ENCODE peak calls at places on chromosomes 12 and 14, in six cellular contexts. K is neural progenitor cell, Z is stomach, V is ascending aorta, N is psoas muscle, H is K562. O is an unnamed sample.

GRCh38 chr14:61217516-61217915 is 63.6 kb downstream of the TMEM30B start:
- DNase-seq in K (no peak), Z (no peak), V (no peak), N (no peak), H (no peak), O (no peak)

GRCh38 chr12:2845280-2845679 is 10.4 kb upstream of the NRIP2 start:
- DNase-seq in K (peak; percentile 37), Z (no peak), V (no peak), N (no peak), H (no peak), O (no peak)

GRCh38 chr12:98745578-98746391 is 100.7 kb downstream of the APAF1 start:
- DNase-seq in K (peak; percentile 26), Z (no peak), V (no peak), N (no peak), H (no peak), O (peak; percentile 34)

GRCh38 chr14:100576091-100577085 is 10.8 kb downstream of the BEGAIN start:
- DNase-seq in K (no peak), Z (no peak), V (no peak), N (peak; percentile 39), H (no peak), O (no peak)

GRCh38 chr12:51171884-51172514 is 936 bp downstream of the TFCP2 start:
- DNase-seq in K (peak; percentile 55), Z (peak; percentile 27), V (no peak), N (no peak), H (no peak), O (no peak)

GRCh38 chr12:509494-509893 is 49.8 kb downstream of the B4GALNT3 start:
- DNase-seq in K (peak; percentile 27), Z (peak; percentile 25), V (no peak), N (no peak), H (no peak), O (no peak)

GRCh38 chr14:32826404-32827082 is 112.1 kb upstream of the NPAS3 start:
- DNase-seq in K (peak; percentile 51), Z (no peak), V (no peak), N (no peak), H (no peak), O (no peak)

GRCh38 chr14:37597538-37598084 is 2.2 kb downstream of the TTC6 start:
- DNase-seq in K (peak; percentile 81), Z (peak; percentile 69), V (no peak), N (no peak), H (no peak), O (no peak)

GRCh38 chr12:120669055-120669828 is 17.7 kb upstream of the MLEC start:
- DNase-seq in K (peak; percentile 62), Z (peak; percentile 72), V (peak; percentile 73), N (no peak), H (no peak), O (peak; percentile 77)

GRCh38 chr12:666766-667308 is 3.6 kb upstream of the NINJ2 start:
- DNase-seq in K (peak; percentile 7), Z (no peak), V (peak; percentile 44), N (no peak), H (no peak), O (peak; percentile 78)

GRCh38 chr12:26628234-26628633 is 204.8 kb downstream of the ITPR2 start:
- DNase-seq in K (no peak), Z (no peak), V (no peak), N (no peak), H (no peak), O (no peak)

GRCh38 chr14:52356025-52356424 is 41.9 kb downstream of the PTGER2 start:
- DNase-seq in K (no peak), Z (no peak), V (no peak), N (no peak), H (no peak), O (no peak)

GRCh38 chr12:43571885-43572284 is 19.9 kb upstream of the ADAMTS20 start:
- DNase-seq in K (no peak), Z (no peak), V (no peak), N (no peak), H (no peak), O (no peak)

GRCh38 chr12:80165741-80166140 is 66.4 kb downstream of the OTOGL start:
- DNase-seq in K (no peak), Z (no peak), V (no peak), N (no peak), H (no peak), O (no peak)

GRCh38 chr12:100555722-100556121 is 17.8 kb upstream of the GAS2L3 start:
- DNase-seq in K (no peak), Z (no peak), V (no peak), N (no peak), H (no peak), O (no peak)

GRCh38 chr14:105448706-105449111 is 25.9 kb upstream of the CRIP2 start:
- DNase-seq in K (peak; percentile 70), Z (peak; percentile 78), V (peak; percentile 85), N (peak; percentile 88), H (peak; percentile 73), O (peak; percentile 51)

GRCh38 chr12:1351926-1352325 is 242.5 kb downstream of the FBXL14 start:
- DNase-seq in K (no peak), Z (no peak), V (no peak), N (no peak), H (no peak), O (no peak)

GRCh38 chr14:65287264-65288131 is 125.0 kb upstream of the FUT8 start:
- DNase-seq in K (no peak), Z (no peak), V (no peak), N (no peak), H (no peak), O (peak; percentile 89)

GRCh38 chr14:105368426-105368825 is 29.9 kb upstream of the TEX22 start:
- DNase-seq in K (no peak), Z (no peak), V (no peak), N (no peak), H (no peak), O (no peak)

GRCh38 chr12:54616933-54617535 is 17.7 kb downstream of the LACRT start:
- DNase-seq in K (no peak), Z (no peak), V (no peak), N (no peak), H (no peak), O (no peak)

GRCh38 chr12:103799504-103800251 is 41.4 kb downstream of the NT5DC3 start:
- DNase-seq in K (no peak), Z (no peak), V (no peak), N (no peak), H (no peak), O (no peak)

GRCh38 chr12:72271401-72271740 is 799 bp upstream of the TRHDE start:
- DNase-seq in K (peak; percentile 88), Z (no peak), V (no peak), N (peak; percentile 48), H (no peak), O (peak; percentile 1)
- TF ChIP-seq CTCF in K (peak; percentile 40), Z (no peak), V (no peak), N (no peak), H (no peak), O (no peak)

DNA sequence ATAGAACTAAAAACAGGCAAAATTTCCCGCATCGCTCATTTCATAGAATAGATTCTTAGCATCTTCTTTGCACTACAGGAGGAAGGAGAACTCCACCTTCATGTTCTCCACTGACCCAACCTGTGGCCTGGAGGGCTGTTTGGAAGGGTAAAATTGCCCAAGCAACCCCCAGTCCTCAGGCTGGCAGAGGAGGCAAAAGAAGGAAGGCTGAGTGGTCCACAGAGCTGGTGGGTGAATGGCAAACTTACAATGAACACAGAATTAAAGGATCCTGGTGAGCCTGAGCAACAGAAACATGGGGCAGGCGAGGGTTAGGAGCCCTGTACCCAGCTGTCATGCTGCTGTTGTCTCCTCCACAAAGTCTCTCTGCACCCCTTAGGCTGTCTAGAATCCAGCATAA is 25.1 kb downstream of the SENP1 start:
- DNase-seq in K (no peak), Z (no peak), V (no peak), N (no peak), H (no peak), O (no peak)
- H3K4me3 ChIP-seq in K (no peak overlapping the region), Z (no peak overlapping the region), V (no peak overlapping the region), N (no peak overlapping the region), H (no peak overlapping the region), O (no peak overlapping the region)

GRCh38 chr14:30596972-30597371 is 25.1 kb upstream of the SCFD1 start:
- DNase-seq in K (no peak), Z (no peak), V (no peak), N (no peak), H (no peak), O (no peak)

GRCh38 chr14:30603402-30603801 is 18.7 kb upstream of the SCFD1 start:
- DNase-seq in K (no peak), Z (no peak), V (no peak), N (no peak), H (no peak), O (no peak)

GRCh38 chr14:30600907-30601578 is 21.1 kb upstream of the SCFD1 start:
- DNase-seq in K (no peak), Z (no peak), V (no peak), N (no peak), H (no peak), O (no peak)

GRCh38 chr14:30597496-30597895 is 24.6 kb upstream of the SCFD1 start:
- DNase-seq in K (no peak), Z (no peak), V (no peak), N (no peak), H (no peak), O (no peak)

GRCh38 chr14:30601579-30601916 is 20.6 kb upstream of the SCFD1 start:
- DNase-seq in K (no peak), Z (no peak), V (no peak), N (no peak), H (no peak), O (no peak)
- H3K36me3 ChIP-seq in K (peaks cover 43% of the 10 kb centered on the region), Z (peaks cover 77% of the 10 kb centered on the region), V (peaks cover 60% of the 10 kb centered on the region), N (no peaks in the 10 kb centered on the region), H (peaks cover 81% of the 10 kb centered on the region), O (peaks cover 6% of the 10 kb centered on the region)

GRCh38 chr14:49687942-49688700 is at the start of gene POLE2:
- DNase-seq in K (peak; percentile 91), Z (peak; percentile 78), V (peak; percentile 83), N (peak; percentile 87), H (peak; percentile 73), O (peak; percentile 90)
- TF ChIP-seq CTCF in K (no peak), Z (no peak), V (no peak), N (no peak), H (no peak), O (no peak)

DNA sequence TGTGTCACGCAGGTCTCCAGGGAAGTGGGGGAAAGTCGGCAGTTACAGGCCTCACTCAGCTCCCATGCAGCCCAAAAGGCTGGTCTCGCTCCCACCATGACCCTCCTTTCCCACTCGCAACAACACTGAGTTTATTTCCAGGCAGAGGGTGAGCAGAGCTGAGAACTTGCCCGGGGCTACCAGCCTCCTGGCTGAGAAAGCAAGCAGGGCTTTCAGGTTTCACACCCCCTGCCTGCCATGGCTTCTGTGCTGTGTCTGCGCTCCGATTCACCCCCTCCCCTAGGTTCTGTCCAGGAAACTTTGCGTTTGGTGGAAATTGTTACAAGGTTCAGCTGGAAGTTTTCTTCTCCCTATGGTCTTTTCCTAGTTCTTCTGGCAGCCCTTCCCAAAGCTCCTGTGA is 17.1 kb downstream of the OR10G2 start:
- DNase-seq in K (no peak), Z (no peak), V (no peak), N (no peak), H (no peak), O (no peak)
- H3K4me3 ChIP-seq in K (no peak overlapping the region), Z (no peak overlapping the region), V (no peak overlapping the region), N (no peak overlapping the region), H (no peak overlapping the region), O (no peak overlapping the region)

DNA sequence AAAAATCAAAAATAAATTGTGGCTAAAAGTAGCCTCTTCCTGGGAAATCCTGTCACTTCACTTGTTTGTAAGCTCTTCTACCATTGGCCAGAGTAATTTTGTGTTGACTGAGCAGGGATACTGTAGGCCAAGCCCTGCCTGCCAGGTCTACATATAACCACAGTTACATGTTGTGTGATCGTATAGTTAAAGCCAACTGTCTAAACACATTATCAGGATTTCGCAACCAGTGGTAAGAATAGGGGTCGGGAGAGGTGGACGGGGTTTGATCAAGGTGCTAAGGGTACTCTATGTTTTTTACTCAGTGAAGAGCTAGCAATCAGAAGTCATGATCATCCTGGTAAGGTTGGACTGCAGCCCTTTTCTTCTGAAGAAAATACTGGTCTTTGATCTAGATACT is 13.4 kb downstream of the ANKRD13A start:
- DNase-seq in K (no peak), Z (no peak), V (no peak), N (no peak), H (peak; percentile 20), O (no peak)
- H3K36me3 ChIP-seq in K (no peaks in the 10 kb centered on the region), Z (peaks cover 59% of the 10 kb centered on the region), V (peaks cover 47% of the 10 kb centered on the region), N (peaks cover 5% of the 10 kb centered on the region), H (peaks cover 34% of the 10 kb centered on the region), O (peaks cover 5% of the 10 kb centered on the region)

O was measured in GM06990.